ENCODE peak calls at places on chromosome 17, in six cellular contexts. X is HFF-Myc, U is A549, M is kidney epithelial cell, C is psoas muscle, B is OCI-LY7. N is an unnamed sample.

GRCh38 chr17:45867171-45867570 is 22.5 kb downstream of the SPPL2C start:
- DNase-seq in X (no peak), U (no peak), M (no peak), C (no peak), B (no peak), N (no peak)

GRCh38 chr17:6509295-6509771 is 47.0 kb downstream of the PITPNM3 start:
- DNase-seq in X (no peak), U (no peak), M (no peak), C (no peak), B (no peak), N (peak; percentile 57)

GRCh38 chr17:42421479-42422332 is 1.4 kb downstream of the CAVIN1 start:
- DNase-seq in X (no peak), U (no peak), M (no peak), C (peak; percentile 78), B (no peak), N (no peak)

GRCh38 chr17:8167526-8167925 is 4.8 kb upstream of the VAMP2 start:
- DNase-seq in X (no peak), U (no peak), M (no peak), C (no peak), B (no peak), N (no peak)

GRCh38 chr17:48500435-48501426 is 30.1 kb downstream of the HOXB1 start:
- DNase-seq in X (no peak), U (no peak), M (no peak), C (peak; percentile 26), B (no peak), N (no peak)

GRCh38 chr17:2723997-2724782 is 12.6 kb upstream of the CLUH start:
- DNase-seq in X (no peak), U (no peak), M (no peak), C (peak; percentile 41), B (no peak), N (no peak)

GRCh38 chr17:72063262-72063661 is 57.6 kb upstream of the SOX9 start:
- DNase-seq in X (no peak), U (no peak), M (no peak), C (no peak), B (no peak), N (peak; percentile 20)

GRCh38 chr17:83171661-83172060 is 92.3 kb downstream of the METRNL start:
- DNase-seq in X (no peak), U (no peak), M (no peak), C (no peak), B (no peak), N (no peak)

GRCh38 chr17:4960279-4960922 is 7.2 kb downstream of the SPAG7 start:
- DNase-seq in X (no peak), U (no peak), M (no peak), C (no peak), B (no peak), N (no peak)

GRCh38 chr17:70767102-70767701 is 597.9 kb downstream of the KCNJ2 start:
- DNase-seq in X (peak; percentile 4), U (peak; percentile 29), M (no peak), C (no peak), B (peak; percentile 43), N (peak; percentile 5)

GRCh38 chr17:80176757-80177156 is 6.9 kb downstream of the CARD14 start:
- DNase-seq in X (no peak), U (no peak), M (no peak), C (no peak), B (no peak), N (no peak)

GRCh38 chr17:49939318-49939717 is 29.7 kb upstream of the DLX4 start:
- DNase-seq in X (no peak), U (no peak), M (no peak), C (no peak), B (no peak), N (no peak)

GRCh38 chr17:27565874-27566672 is 64.9 kb upstream of the LGALS9 start:
- DNase-seq in X (no peak), U (no peak), M (no peak), C (no peak), B (no peak), N (no peak)

GRCh38 chr17:35479271-35479670 is 30.7 kb upstream of the SLFN13 start:
- DNase-seq in X (no peak), U (no peak), M (no peak), C (no peak), B (no peak), N (no peak)

GRCh38 chr17:81420769-81421462 is 25.7 kb downstream of the BAHCC1 start:
- DNase-seq in X (no peak), U (no peak), M (no peak), C (peak; percentile 82), B (no peak), N (no peak)

GRCh38 chr17:5122586-5123342 is 6.9 kb downstream of the USP6 start:
- DNase-seq in X (no peak), U (no peak), M (no peak), C (peak; percentile 40), B (no peak), N (no peak)

GRCh38 chr17:63464691-63465090 is 12.2 kb upstream of the ACE start:
- DNase-seq in X (no peak), U (no peak), M (no peak), C (no peak), B (no peak), N (no peak)

GRCh38 chr17:29682987-29683386 is 60.3 kb upstream of the CORO6 start:
- DNase-seq in X (peak; percentile 37), U (no peak), M (no peak), C (no peak), B (no peak), N (no peak)

GRCh38 chr17:50675627-50676026 is 32.1 kb downstream of the ANKRD40 start:
- DNase-seq in X (no peak), U (no peak), M (no peak), C (peak; percentile 36), B (no peak), N (no peak)

GRCh38 chr17:956905-957304 is 22.7 kb downstream of the NXN start:
- DNase-seq in X (no peak), U (peak; percentile 69), M (no peak), C (no peak), B (no peak), N (no peak)

GRCh38 chr17:13076905-13077304 is 59.1 kb upstream of the ELAC2 start:
- DNase-seq in X (peak; percentile 61), U (no peak), M (no peak), C (no peak), B (no peak), N (no peak)

GRCh38 chr17:21289902-21290571 is 5.5 kb downstream of the MAP2K3 start:
- DNase-seq in X (no peak), U (no peak), M (no peak), C (peak; percentile 84), B (no peak), N (no peak)

GRCh38 chr17:21287703-21288449 is 3.4 kb downstream of the MAP2K3 start:
- DNase-seq in X (peak; percentile 87), U (peak; percentile 91), M (peak; percentile 88), C (peak; percentile 99), B (peak; percentile 95), N (peak; percentile 88)

GRCh38 chr17:21289175-21289901 is 4.8 kb downstream of the MAP2K3 start:
- DNase-seq in X (no peak), U (no peak), M (no peak), C (no peak), B (no peak), N (no peak)

GRCh38 chr17:21286771-21287702 is 2.5 kb downstream of the MAP2K3 start:
- DNase-seq in X (no peak), U (no peak), M (no peak), C (no peak), B (peak; percentile 29), N (no peak)

GRCh38 chr17:21288581-21289017 is 4.1 kb downstream of the MAP2K3 start:
- DNase-seq in X (no peak), U (no peak), M (no peak), C (no peak), B (peak; percentile 81), N (no peak)
- H3K4me3 ChIP-seq in X (peak overlapping the region; percentile 93), U (peak overlapping the region; percentile 28), M (no peak overlapping the region), C (peak overlapping the region; percentile 89), B (peak overlapping the region; percentile 84), N (no peak overlapping the region)

GRCh38 chr17:75721463-75722011 is 278 bp downstream of the ITGB4 start:
- DNase-seq in X (no peak), U (peak; percentile 76), M (no peak), C (no peak), B (no peak), N (no peak)
- H3K4me3 ChIP-seq in X (no peak overlapping the region), U (peak overlapping the region; percentile 57), M (peak overlapping the region; percentile 42), C (peak overlapping the region; percentile 61), B (peak overlapping the region; percentile 8), N (no peak overlapping the region)

DNA sequence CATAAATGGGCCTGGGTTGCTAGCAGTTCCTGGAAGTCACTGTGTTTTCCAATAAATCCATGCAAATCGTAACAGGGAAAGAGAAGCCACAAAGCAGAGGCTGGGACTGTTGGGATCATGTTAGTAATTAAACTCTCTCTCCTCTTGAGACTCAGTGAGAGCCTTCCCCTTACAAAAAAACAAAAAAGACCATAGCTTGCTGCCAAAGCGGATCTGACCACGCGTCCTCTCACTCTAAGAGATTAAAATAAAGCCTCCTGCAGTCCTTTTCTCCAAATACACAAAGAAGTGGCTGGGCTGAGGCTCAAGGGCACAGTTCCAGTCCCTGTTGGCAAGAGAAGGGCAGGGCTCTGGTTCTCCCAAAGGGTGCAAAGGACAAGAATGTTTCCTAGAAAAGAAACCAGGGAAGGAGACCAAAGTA is 38.5 kb downstream of the PIGL start:
- DNase-seq in X (no peak), U (no peak), M (no peak), C (peak; percentile 54), B (no peak), N (no peak)
- H3K4me3 ChIP-seq in X (no peak overlapping the region), U (no peak overlapping the region), M (no peak overlapping the region), C (peak overlapping the region; percentile 45), B (no peak overlapping the region), N (peak overlapping the region; percentile 2)

GRCh38 chr17:73096201-73096600 is 3.7 kb upstream of the SLC39A11 start:
- DNase-seq in X (no peak), U (no peak), M (no peak), C (no peak), B (no peak), N (no peak)

GRCh38 chr17:73100363-73100762 is 7.9 kb upstream of the SLC39A11 start:
- DNase-seq in X (no peak), U (no peak), M (no peak), C (no peak), B (no peak), N (no peak)

GRCh38 chr17:73099504-73099903 is 7.0 kb upstream of the SLC39A11 start:
- DNase-seq in X (no peak), U (no peak), M (no peak), C (no peak), B (no peak), N (no peak)

GRCh38 chr17:73098919-73099318 is 6.4 kb upstream of the SLC39A11 start:
- DNase-seq in X (no peak), U (no peak), M (no peak), C (no peak), B (no peak), N (no peak)

DNA sequence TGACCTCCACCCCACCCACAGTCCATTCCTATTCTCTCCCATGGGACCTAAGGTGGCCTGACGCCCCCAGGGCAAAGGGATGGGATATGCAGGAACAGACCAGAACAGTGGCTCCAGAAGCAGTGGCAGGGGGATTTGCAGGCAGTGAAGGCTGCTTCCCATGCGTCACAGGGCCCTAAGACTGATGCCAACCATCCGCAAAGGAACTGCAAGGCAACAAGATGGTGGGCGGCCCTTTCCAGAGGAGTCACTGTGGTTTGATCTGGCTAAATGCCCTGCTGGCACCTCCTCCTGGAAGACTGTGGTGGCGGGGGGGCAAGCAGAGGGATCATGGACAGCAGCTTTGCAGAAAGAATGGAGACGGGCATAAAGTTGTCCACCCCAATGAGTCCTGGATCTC is 4.4 kb upstream of the SLC39A11 start:
- DNase-seq in X (no peak), U (no peak), M (no peak), C (no peak), B (no peak), N (no peak)
- H3K4me3 ChIP-seq in X (no peak overlapping the region), U (no peak overlapping the region), M (no peak overlapping the region), C (no peak overlapping the region), B (no peak overlapping the region), N (no peak overlapping the region)

GRCh38 chr17:78953356-78954350 is 26.1 kb downstream of the LGALS3BP start:
- DNase-seq in X (no peak), U (no peak), M (no peak), C (no peak), B (no peak), N (no peak)
- H3K4me3 ChIP-seq in X (no peak overlapping the region), U (no peak overlapping the region), M (no peak overlapping the region), C (no peak overlapping the region), B (no peak overlapping the region), N (no peak overlapping the region)